ENCODE peak calls at places on chromosome 4, in six cellular contexts. V, F, A, E, K and L are unnamed samples.
A peak's percentile ranks its signal among the peaks of the same experiment; 100 is the strongest.

GRCh38 chr4:180521181-180521580 is 1722.0 kb upstream of the TENM3 start:
- DNase-seq in K (no peak), A (no peak), E (no peak), V (peak; percentile 33), F (no peak), L (peak; percentile 13)

GRCh38 chr4:106277140-106277680 is 38.8 kb downstream of the TBCK start:
- DNase-seq in V (peak; percentile 2), K (no peak), A (no peak), E (no peak), F (no peak), L (no peak)

GRCh38 chr4:56342746-56343145 is 44.5 kb downstream of the AASDH start:
- DNase-seq in F (no peak), V (no peak), A (no peak), E (no peak), K (no peak), L (no peak)

GRCh38 chr4:74190919-74191397 is 33.0 kb downstream of the MTHFD2L start:
- DNase-seq in F (no peak), A (no peak), E (no peak), V (no peak), K (no peak), L (no peak)

GRCh38 chr4:182307746-182308145 is 64.5 kb downstream of the TENM3 start:
- DNase-seq in K (no peak), V (peak; percentile 97), F (peak; percentile 44), A (no peak), E (no peak), L (peak; percentile 83)

GRCh38 chr4:84260495-84260894 is 238.6 kb downstream of the NKX6-1 start:
- DNase-seq in F (no peak), A (no peak), K (no peak), V (no peak), E (no peak), L (no peak)

GRCh38 chr4:15375707-15376106 is 52.1 kb upstream of the C1QTNF7 start:
- DNase-seq in F (no peak), A (no peak), E (no peak), K (no peak), V (no peak), L (no peak)

GRCh38 chr4:73139991-73140390 is 70.5 kb upstream of the COX18 start:
- DNase-seq in V (peak; percentile 31), E (no peak), F (no peak), K (no peak), A (no peak), L (no peak)

GRCh38 chr4:147360301-147360700 is 120.6 kb upstream of the EDNRA start:
- DNase-seq in V (peak; percentile 92), A (no peak), K (no peak), E (no peak), F (peak; percentile 48), L (no peak)

GRCh38 chr4:148369919-148370318 is 72.3 kb downstream of the NR3C2 start:
- DNase-seq in E (no peak), A (no peak), F (no peak), V (no peak), K (no peak), L (no peak)

GRCh38 chr4:23710298-23710697 is 179.5 kb downstream of the PPARGC1A start:
- DNase-seq in A (no peak), V (no peak), K (no peak), F (no peak), E (no peak), L (no peak)

GRCh38 chr4:140071806-140072205 is 82.2 kb downstream of the MAML3 start:
- DNase-seq in V (peak; percentile 91), F (no peak), A (peak; percentile 69), K (peak; percentile 70), E (no peak), L (no peak)

GRCh38 chr4:105436414-105436813 is 37.4 kb downstream of the PPA2 start:
- DNase-seq in K (no peak), E (no peak), A (no peak), F (no peak), V (no peak), L (no peak)

GRCh38 chr4:180960758-180961401 is 1282.3 kb upstream of the TENM3 start:
- DNase-seq in F (peak; percentile 5), K (no peak), E (peak; percentile 11), V (no peak), A (no peak), L (no peak)

DNA sequence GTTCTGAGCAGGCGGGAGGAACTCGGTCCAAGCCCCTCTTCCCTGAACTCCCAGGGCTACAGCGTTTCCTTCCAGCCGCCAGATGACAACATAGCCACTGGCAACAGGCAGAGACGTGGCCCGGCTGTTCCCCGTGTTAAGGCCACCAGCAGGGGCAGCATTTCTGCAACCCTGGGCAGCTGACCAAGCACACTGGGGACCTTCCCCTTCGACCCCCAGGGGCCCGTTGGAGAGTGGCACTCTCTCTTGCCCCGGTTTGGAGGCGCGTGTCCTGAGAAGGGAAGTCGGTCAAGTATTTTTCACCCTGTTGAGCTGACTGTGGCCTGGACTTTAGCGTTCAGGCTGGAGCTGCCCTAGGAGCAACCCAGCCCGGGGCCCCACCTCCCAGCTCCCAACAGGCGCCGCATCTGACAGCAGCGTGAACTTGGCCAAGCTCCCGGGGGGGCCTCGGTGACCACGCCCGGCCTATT is 37.6 kb downstream of the ZBTB49 start:
- DNase-seq in F (peak; percentile 42), V (no peak), E (no peak), A (peak; percentile 55), K (peak; percentile 42), L (no peak)
- TF ChIP-seq CTCF in F (peak; percentile 28), V (peak; percentile 31), E (no peak), A (peak; percentile 36), K (no peak), L (no peak)

GRCh38 chr4:185592438-185592837 is 57.1 kb upstream of the PDLIM3 start:
- DNase-seq in F (no peak), V (no peak), E (no peak), A (no peak), K (no peak), L (no peak)
- H3K27ac ChIP-seq in F (no peak overlapping the region), V (no peak overlapping the region), E (no peak overlapping the region), A (peak overlapping the region; percentile 22), K (no peak overlapping the region), L (no peak overlapping the region)

GRCh38 chr4:66972087-66972486 is 573.2 kb downstream of the CENPC start:
- DNase-seq in E (no peak), V (no peak), K (no peak), F (no peak), A (no peak), L (no peak)

GRCh38 chr4:66974665-66975064 is 570.6 kb downstream of the CENPC start:
- DNase-seq in F (no peak), K (no peak), V (no peak), E (no peak), A (no peak), L (peak; percentile 1)
- TF ChIP-seq CTCF in F (no peak), K (no peak), V (no peak), E (no peak), A (no peak), L (no peak)

DNA sequence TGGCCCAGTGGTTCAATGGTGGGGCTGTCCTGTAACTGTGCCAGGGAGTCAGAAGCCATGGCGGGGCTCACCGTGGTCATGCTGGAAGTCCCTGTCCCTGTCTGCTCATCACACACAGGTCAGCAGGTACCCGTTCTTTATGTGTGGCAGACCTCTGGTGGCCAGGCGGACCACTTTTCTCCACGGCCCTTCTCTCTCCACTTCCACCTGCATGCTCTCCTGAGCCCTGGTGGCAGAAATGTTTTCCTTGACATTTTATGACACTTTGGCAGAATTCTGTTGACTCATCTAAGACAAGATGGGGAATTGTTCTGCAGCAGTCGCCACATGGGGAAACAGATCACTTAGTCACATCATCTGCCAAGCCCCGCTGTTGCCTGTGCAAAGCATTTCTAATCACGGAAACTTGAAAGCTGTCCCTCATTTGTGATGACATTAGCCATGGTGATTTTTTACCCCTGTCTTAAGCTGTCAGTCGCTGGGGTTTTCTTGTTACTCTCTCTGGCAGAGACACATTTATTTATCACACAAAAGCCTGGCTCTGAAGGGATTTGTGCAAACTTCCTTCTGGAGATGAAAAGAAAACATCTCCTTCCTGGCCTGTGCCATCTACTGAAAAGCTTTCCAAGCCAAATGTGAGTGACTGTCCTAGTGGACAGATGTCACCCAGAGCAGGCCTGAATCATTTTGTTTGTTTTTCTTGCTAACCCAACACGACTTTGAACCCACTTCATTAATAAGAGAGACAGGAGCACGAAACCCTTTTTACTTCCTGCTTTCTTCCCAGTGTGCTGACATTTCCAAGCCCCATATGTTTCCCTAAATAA is 38.8 kb upstream of the STIM2 start:
- DNase-seq in F (peak; percentile 49), A (no peak), V (peak; percentile 20), K (no peak), E (no peak), L (no peak)
- H3K27ac ChIP-seq in F (peak overlapping the region; percentile 88), A (no peak overlapping the region), V (no peak overlapping the region), K (no peak overlapping the region), E (no peak overlapping the region), L (no peak overlapping the region)

GRCh38 chr4:126856906-126857305 is 775.9 kb upstream of the INTU start:
- DNase-seq in V (no peak), E (no peak), A (no peak), K (no peak), F (no peak), L (no peak)

GRCh38 chr4:126853715-126854114 is 779.0 kb upstream of the INTU start:
- DNase-seq in K (no peak), F (no peak), V (no peak), A (no peak), E (no peak), L (no peak)

GRCh38 chr4:126850286-126850685 is 782.5 kb upstream of the INTU start:
- DNase-seq in F (peak; percentile 12), K (no peak), E (no peak), A (no peak), V (peak; percentile 99), L (peak; percentile 87)

GRCh38 chr4:126851391-126851790 is 781.4 kb upstream of the INTU start:
- DNase-seq in F (no peak), A (no peak), E (no peak), V (peak; percentile 17), K (no peak), L (no peak)
- TF ChIP-seq CTCF in F (no peak), A (no peak), E (no peak), V (no peak), K (no peak), L (no peak)

DNA sequence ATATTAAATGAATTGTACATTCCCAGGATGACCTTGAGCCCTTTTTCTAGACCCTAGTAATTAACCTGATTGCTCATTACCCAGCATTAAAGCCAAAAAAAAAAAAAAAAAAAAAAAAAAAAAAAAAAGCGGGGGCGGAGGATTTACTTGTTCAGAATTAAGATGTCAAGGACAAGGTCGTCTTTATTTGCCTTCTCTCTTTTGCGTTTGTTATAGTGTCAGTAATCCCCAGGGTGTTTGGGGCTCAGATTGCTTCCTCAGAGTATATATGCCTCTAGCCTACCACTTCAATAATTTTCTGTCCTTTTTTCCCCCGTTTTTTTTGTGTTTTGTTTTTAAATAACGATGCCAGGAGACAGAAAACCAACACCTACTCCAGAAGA is 138.4 kb downstream of the AFF1 start:
- DNase-seq in F (no peak), A (no peak), K (no peak), E (no peak), V (no peak), L (no peak)
- H3K27ac ChIP-seq in F (peak overlapping the region; percentile 4), A (peak overlapping the region; percentile 47), K (no peak overlapping the region), E (peak overlapping the region; percentile 88), V (no peak overlapping the region), L (no peak overlapping the region)

DNA sequence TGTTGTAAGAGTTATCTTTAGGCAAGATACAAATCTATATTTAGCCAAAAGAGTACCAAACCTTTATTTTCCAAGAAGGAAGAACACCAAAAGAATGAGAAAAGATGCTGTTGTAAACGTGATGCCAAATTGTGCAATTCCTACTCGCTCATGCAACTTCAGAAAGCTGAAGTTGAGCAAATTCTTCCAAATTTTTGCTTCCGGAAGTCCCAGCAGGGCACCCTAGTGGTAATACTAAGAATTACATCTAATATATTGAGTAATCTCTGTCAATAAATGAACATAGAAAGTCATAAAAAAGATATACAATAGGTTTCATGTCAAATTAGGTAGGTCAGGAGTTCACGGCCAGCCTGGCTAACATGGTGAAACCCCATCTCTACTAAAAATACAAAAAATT is 36.0 kb upstream of the SMARCAD1 start:
- DNase-seq in K (no peak), V (no peak), E (no peak), F (no peak), A (no peak), L (no peak)
- TF ChIP-seq CTCF in K (no peak), V (peak; percentile 27), E (no peak), F (no peak), A (no peak), L (no peak)